ENCODE peak calls at places on chromosome 1, in six cellular contexts. W, A, Q, O, V and K are unnamed samples.

GRCh38 chr1:168643152-168643551 is 66.7 kb downstream of the XCL1 start:
- DNase-seq in W (no peak), A (no peak), Q (no peak), O (peak; percentile 53), V (no peak), K (peak; percentile 100)

GRCh38 chr1:156486421-156487344 is 13.9 kb downstream of the MEF2D start:
- DNase-seq in W (no peak), A (peak; percentile 78), Q (no peak), O (no peak), V (no peak), K (no peak)

GRCh38 chr1:89706700-89707012 is 73.7 kb downstream of the LRRC8C start:
- DNase-seq in W (no peak), A (no peak), Q (no peak), O (no peak), V (no peak), K (no peak)

GRCh38 chr1:187794561-187794960 is 965.8 kb downstream of the PLA2G4A start:
- DNase-seq in W (no peak), A (no peak), Q (no peak), O (no peak), V (no peak), K (no peak)

GRCh38 chr1:50717327-50717726 is 242.7 kb downstream of the FAF1 start:
- DNase-seq in W (no peak), A (no peak), Q (no peak), O (no peak), V (no peak), K (no peak)

GRCh38 chr1:1141244-1141910 is 25.5 kb upstream of the C1orf159 start:
- DNase-seq in W (no peak), A (no peak), Q (no peak), O (no peak), V (no peak), K (no peak)

GRCh38 chr1:98794196-98794886 is 132.8 kb downstream of the SNX7 start:
- DNase-seq in W (peak; percentile 3), A (no peak), Q (peak; percentile 79), O (peak; percentile 84), V (peak; percentile 72), K (peak; percentile 51)

GRCh38 chr1:40704817-40705733 is 13.6 kb downstream of the NFYC start:
- DNase-seq in W (no peak), A (no peak), Q (peak; percentile 35), O (no peak), V (no peak), K (no peak)

GRCh38 chr1:226656601-226657277 is 82.3 kb downstream of the ITPKB start:
- DNase-seq in W (no peak), A (no peak), Q (no peak), O (peak; percentile 91), V (peak; percentile 92), K (peak; percentile 90)

GRCh38 chr1:76381450-76382108 is 307.0 kb downstream of the ST6GALNAC3 start:
- DNase-seq in W (no peak), A (no peak), Q (no peak), O (no peak), V (peak; percentile 3), K (peak; percentile 9)

GRCh38 chr1:63888984-63889383 is 115.2 kb downstream of the ROR1 start:
- DNase-seq in W (no peak), A (no peak), Q (no peak), O (no peak), V (peak; percentile 96), K (no peak)

GRCh38 chr1:218510153-218510772 is 165.1 kb downstream of the TGFB2 start:
- DNase-seq in W (no peak), A (no peak), Q (no peak), O (no peak), V (no peak), K (no peak)

GRCh38 chr1:186983327-186983726 is 154.6 kb downstream of the PLA2G4A start:
- DNase-seq in W (no peak), A (no peak), Q (peak; percentile 61), O (peak; percentile 87), V (peak; percentile 98), K (peak; percentile 50)

GRCh38 chr1:26279598-26280332 is at the start of gene SH3BGRL3:
- DNase-seq in W (peak; percentile 73), A (peak; percentile 75), Q (peak; percentile 94), O (peak; percentile 77), V (peak; percentile 75), K (peak; percentile 71)

GRCh38 chr1:26102046-26102925 is 9.3 kb upstream of the PDIK1L start:
- DNase-seq in W (no peak), A (no peak), Q (no peak), O (peak; percentile 15), V (peak; percentile 47), K (no peak)